ENCODE peak calls at places on chromosomes 7 and 10, in seven cellular contexts. One of them, this sample, is unnamed.
A peak's percentile ranks its signal among the peaks of the same experiment; 100 is the strongest.

GRCh38 chr7:150481207-150481920 is 30.9 kb downstream of the GIMAP8 start:
- DNase-seq in choroid plexus epithelial cell: no peak
- DNase-seq in IMR-90: no peak
- DNase-seq in WTC11: no peak
- DNase-seq in stimulated activated CD8-positive, alpha-beta memory T cell treated with anti-CD3 and anti-CD28 coated beads, Interleukin-2, amount 100 ng/mL, for 48 hours: no peak
- DNase-seq in B cell: no peak
- DNase-seq in esophagus squamous epithelium: no peak
- DNase-seq in this sample: no peak

GRCh38 chr10:63631971-63632370 is 110.8 kb downstream of the REEP3 start:
- DNase-seq in choroid plexus epithelial cell: no peak
- DNase-seq in B cell: no peak
- DNase-seq in WTC11: no peak
- DNase-seq in stimulated activated CD8-positive, alpha-beta memory T cell treated with anti-CD3 and anti-CD28 coated beads, Interleukin-2, amount 100 ng/mL, for 48 hours: no peak
- DNase-seq in esophagus squamous epithelium: no peak
- DNase-seq in IMR-90: no peak
- DNase-seq in this sample: no peak

GRCh38 chr10:24176658-24177057 is 32.3 kb upstream of the KIAA1217 start:
- DNase-seq in IMR-90: no peak
- DNase-seq in stimulated activated CD8-positive, alpha-beta memory T cell treated with anti-CD3 and anti-CD28 coated beads, Interleukin-2, amount 100 ng/mL, for 48 hours: no peak
- DNase-seq in esophagus squamous epithelium: no peak
- DNase-seq in WTC11: no peak
- DNase-seq in B cell: no peak
- DNase-seq in choroid plexus epithelial cell: no peak
- DNase-seq in this sample: no peak

GRCh38 chr10:98107644-98108430 is 26.6 kb upstream of the R3HCC1L start:
- DNase-seq in esophagus squamous epithelium: no peak
- DNase-seq in B cell: no peak
- DNase-seq in WTC11: peak; percentile 21
- DNase-seq in choroid plexus epithelial cell: no peak
- DNase-seq in stimulated activated CD8-positive, alpha-beta memory T cell treated with anti-CD3 and anti-CD28 coated beads, Interleukin-2, amount 100 ng/mL, for 48 hours: no peak
- DNase-seq in IMR-90: no peak
- DNase-seq in this sample: peak; percentile 8

GRCh38 chr10:683448-684071 is 5.9 kb downstream of the DIP2C start:
- DNase-seq in IMR-90: peak; percentile 99
- DNase-seq in WTC11: no peak
- DNase-seq in choroid plexus epithelial cell: peak; percentile 69
- DNase-seq in B cell: no peak
- DNase-seq in esophagus squamous epithelium: no peak
- DNase-seq in stimulated activated CD8-positive, alpha-beta memory T cell treated with anti-CD3 and anti-CD28 coated beads, Interleukin-2, amount 100 ng/mL, for 48 hours: no peak
- DNase-seq in this sample: no peak

GRCh38 chr7:102030696-102031095 is 213.3 kb downstream of the CUX1 start:
- DNase-seq in IMR-90: no peak
- DNase-seq in esophagus squamous epithelium: no peak
- DNase-seq in B cell: no peak
- DNase-seq in choroid plexus epithelial cell: no peak
- DNase-seq in stimulated activated CD8-positive, alpha-beta memory T cell treated with anti-CD3 and anti-CD28 coated beads, Interleukin-2, amount 100 ng/mL, for 48 hours: no peak
- DNase-seq in WTC11: no peak
- DNase-seq in this sample: no peak

GRCh38 chr7:118858651-118859149 is 634.2 kb downstream of the ANKRD7 start:
- DNase-seq in stimulated activated CD8-positive, alpha-beta memory T cell treated with anti-CD3 and anti-CD28 coated beads, Interleukin-2, amount 100 ng/mL, for 48 hours: no peak
- DNase-seq in choroid plexus epithelial cell: no peak
- DNase-seq in IMR-90: no peak
- DNase-seq in WTC11: peak; percentile 15
- DNase-seq in B cell: no peak
- DNase-seq in esophagus squamous epithelium: no peak
- DNase-seq in this sample: peak; percentile 85

GRCh38 chr10:110527731-110528171 is 30.0 kb downstream of the DUSP5 start:
- DNase-seq in B cell: no peak
- DNase-seq in esophagus squamous epithelium: no peak
- DNase-seq in choroid plexus epithelial cell: peak; percentile 78
- DNase-seq in stimulated activated CD8-positive, alpha-beta memory T cell treated with anti-CD3 and anti-CD28 coated beads, Interleukin-2, amount 100 ng/mL, for 48 hours: no peak
- DNase-seq in IMR-90: no peak
- DNase-seq in WTC11: no peak
- DNase-seq in this sample: no peak

GRCh38 chr10:47053399-47053798 is 142.2 kb downstream of the PTPN20 start:
- DNase-seq in stimulated activated CD8-positive, alpha-beta memory T cell treated with anti-CD3 and anti-CD28 coated beads, Interleukin-2, amount 100 ng/mL, for 48 hours: no peak
- DNase-seq in IMR-90: no peak
- DNase-seq in B cell: no peak
- DNase-seq in esophagus squamous epithelium: no peak
- DNase-seq in WTC11: no peak
- DNase-seq in choroid plexus epithelial cell: no peak
- DNase-seq in this sample: no peak

GRCh38 chr7:14092376-14092775 is 102.9 kb upstream of the ETV1 start:
- DNase-seq in choroid plexus epithelial cell: no peak
- DNase-seq in IMR-90: no peak
- DNase-seq in WTC11: no peak
- DNase-seq in esophagus squamous epithelium: no peak
- DNase-seq in stimulated activated CD8-positive, alpha-beta memory T cell treated with anti-CD3 and anti-CD28 coated beads, Interleukin-2, amount 100 ng/mL, for 48 hours: no peak
- DNase-seq in B cell: no peak
- DNase-seq in this sample: no peak

GRCh38 chr10:52213511-52213831 is 100.6 kb upstream of the DKK1 start:
- DNase-seq in stimulated activated CD8-positive, alpha-beta memory T cell treated with anti-CD3 and anti-CD28 coated beads, Interleukin-2, amount 100 ng/mL, for 48 hours: no peak
- DNase-seq in WTC11: no peak
- DNase-seq in IMR-90: peak; percentile 75
- DNase-seq in choroid plexus epithelial cell: peak; percentile 39
- DNase-seq in B cell: no peak
- DNase-seq in esophagus squamous epithelium: no peak
- DNase-seq in this sample: peak; percentile 55

GRCh38 chr10:99527526-99528255 is 5.1 kb upstream of the NKX2-3 start:
- DNase-seq in WTC11: no peak
- DNase-seq in stimulated activated CD8-positive, alpha-beta memory T cell treated with anti-CD3 and anti-CD28 coated beads, Interleukin-2, amount 100 ng/mL, for 48 hours: no peak
- DNase-seq in B cell: no peak
- DNase-seq in esophagus squamous epithelium: no peak
- DNase-seq in IMR-90: no peak
- DNase-seq in choroid plexus epithelial cell: no peak
- DNase-seq in this sample: peak; percentile 69

GRCh38 chr10:108852211-108852610 is 1071.1 kb downstream of the XPNPEP1 start:
- DNase-seq in WTC11: no peak
- DNase-seq in stimulated activated CD8-positive, alpha-beta memory T cell treated with anti-CD3 and anti-CD28 coated beads, Interleukin-2, amount 100 ng/mL, for 48 hours: no peak
- DNase-seq in IMR-90: no peak
- DNase-seq in B cell: no peak
- DNase-seq in choroid plexus epithelial cell: no peak
- DNase-seq in esophagus squamous epithelium: no peak
- DNase-seq in this sample: no peak

GRCh38 chr10:3866347-3866746 is 81.3 kb upstream of the KLF6 start:
- DNase-seq in WTC11: no peak
- DNase-seq in stimulated activated CD8-positive, alpha-beta memory T cell treated with anti-CD3 and anti-CD28 coated beads, Interleukin-2, amount 100 ng/mL, for 48 hours: no peak
- DNase-seq in esophagus squamous epithelium: no peak
- DNase-seq in B cell: no peak
- DNase-seq in IMR-90: no peak
- DNase-seq in choroid plexus epithelial cell: no peak
- DNase-seq in this sample: no peak

GRCh38 chr7:128737867-128738390 is 1.2 kb upstream of the CALU start:
- DNase-seq in IMR-90: peak; percentile 85
- DNase-seq in WTC11: no peak
- DNase-seq in esophagus squamous epithelium: no peak
- DNase-seq in B cell: no peak
- DNase-seq in choroid plexus epithelial cell: peak; percentile 42
- DNase-seq in stimulated activated CD8-positive, alpha-beta memory T cell treated with anti-CD3 and anti-CD28 coated beads, Interleukin-2, amount 100 ng/mL, for 48 hours: no peak
- DNase-seq in this sample: no peak

GRCh38 chr10:33277135-33277536 is 57.3 kb downstream of the NRP1 start:
- DNase-seq in IMR-90: peak; percentile 47
- DNase-seq in B cell: no peak
- DNase-seq in stimulated activated CD8-positive, alpha-beta memory T cell treated with anti-CD3 and anti-CD28 coated beads, Interleukin-2, amount 100 ng/mL, for 48 hours: no peak
- DNase-seq in esophagus squamous epithelium: no peak
- DNase-seq in WTC11: no peak
- DNase-seq in choroid plexus epithelial cell: peak; percentile 38
- DNase-seq in this sample: peak; percentile 46

GRCh38 chr7:5420841-5421625 is 2.6 kb downstream of the TNRC18 start:
- DNase-seq in esophagus squamous epithelium: no peak
- DNase-seq in WTC11: no peak
- DNase-seq in IMR-90: no peak
- DNase-seq in B cell: peak; percentile 63
- DNase-seq in choroid plexus epithelial cell: peak; percentile 22
- DNase-seq in stimulated activated CD8-positive, alpha-beta memory T cell treated with anti-CD3 and anti-CD28 coated beads, Interleukin-2, amount 100 ng/mL, for 48 hours: no peak
- DNase-seq in this sample: peak; percentile 47

GRCh38 chr7:77425151-77426051 is 9.3 kb upstream of the GSAP start:
- DNase-seq in choroid plexus epithelial cell: peak; percentile 67
- DNase-seq in WTC11: no peak
- DNase-seq in esophagus squamous epithelium: no peak
- DNase-seq in IMR-90: peak; percentile 91
- DNase-seq in stimulated activated CD8-positive, alpha-beta memory T cell treated with anti-CD3 and anti-CD28 coated beads, Interleukin-2, amount 100 ng/mL, for 48 hours: no peak
- DNase-seq in B cell: no peak
- DNase-seq in this sample: peak; percentile 65

GRCh38 chr10:12785338-12785934 is 216.1 kb downstream of the CCDC3 start:
- DNase-seq in choroid plexus epithelial cell: no peak
- DNase-seq in WTC11: no peak
- DNase-seq in esophagus squamous epithelium: no peak
- DNase-seq in IMR-90: no peak
- DNase-seq in B cell: no peak
- DNase-seq in stimulated activated CD8-positive, alpha-beta memory T cell treated with anti-CD3 and anti-CD28 coated beads, Interleukin-2, amount 100 ng/mL, for 48 hours: no peak
- DNase-seq in this sample: peak; percentile 68